ENCODE peak calls at places on chromosome 11, in five cellular contexts. K is SK-N-SH, C is A549, Q is mucosa of descending colon, D is RCC 7860. U is an unnamed sample.

GRCh38 chr11:62958547-62959071 is 26.2 kb downstream of the SLC22A6 start:
- DNase-seq in K (no peak), C (no peak), Q (no peak), D (no peak), U (no peak)

GRCh38 chr11:12962306-12962705 is 46.8 kb upstream of the RASSF10 start:
- DNase-seq in K (no peak), C (no peak), Q (no peak), D (no peak), U (no peak)

GRCh38 chr11:96967616-96968015 is 577.8 kb downstream of the JRKL start:
- DNase-seq in K (no peak), C (no peak), Q (no peak), D (no peak), U (no peak)

GRCh38 chr11:113505541-113506375 is 30.6 kb upstream of the DRD2 start:
- DNase-seq in K (peak), C (no peak), Q (no peak), D (peak), U (peak)

GRCh38 chr11:7098235-7098832 is 9.5 kb downstream of the RBMXL2 start:
- DNase-seq in K (peak), C (peak), Q (no peak), D (peak), U (no peak)

GRCh38 chr11:114775849-114776621 is 97.7 kb downstream of the NXPE2 start:
- DNase-seq in K (peak), C (no peak), Q (peak), D (no peak), U (no peak)

GRCh38 chr11:101390539-101390938 is 193.3 kb downstream of the TRPC6 start:
- DNase-seq in K (no peak), C (no peak), Q (no peak), D (no peak), U (no peak)

GRCh38 chr11:102964867-102965266 is 9.3 kb upstream of the MMP13 start:
- DNase-seq in K (no peak), C (no peak), Q (no peak), D (no peak), U (no peak)

GRCh38 chr11:75303544-75304224 is 47.8 kb downstream of the ARRB1 start:
- DNase-seq in K (peak), C (no peak), Q (no peak), D (no peak), U (no peak)

GRCh38 chr11:12259956-12260355 is 117.4 kb upstream of the PARVA start:
- DNase-seq in K (no peak), C (no peak), Q (no peak), D (no peak), U (no peak)

GRCh38 chr11:70415176-70415575 is 16.8 kb downstream of the CTTN start:
- DNase-seq in K (no peak), C (peak), Q (no peak), D (no peak), U (peak)

U was measured in Caco-2.